ENCODE peak calls at places on chromosomes 5 and 9, in nine cellular contexts. J is H7, C is stomach, U is HCT116, K is MM.1S, L is PC-9, V is GM23248, O is heart right ventricle, G is aorta. W is an unnamed sample. For H3K36me3, the result is how much of the 10 kb centered on the place peaks cover.

GRCh38 chr5:67133217-67133616 is 63.4 kb downstream of the CD180 start:
- DNase-seq in J (no peak), C (no peak), U (no peak), K (no peak), L (no peak), V (no peak), O (no peak), G (no peak), W (no peak)

GRCh38 chr9:33146298-33146697 is 20.8 kb downstream of the B4GALT1 start:
- DNase-seq in J (no peak), C (no peak), U (no peak), K (no peak), L (no peak), V (no peak), O (no peak), G (no peak), W (no peak)

GRCh38 chr9:133644968-133645765 is 9.0 kb downstream of the DBH start:
- DNase-seq in J (no peak), C (no peak), U (no peak), K (no peak), L (no peak), V (no peak), O (no peak), G (no peak), W (no peak)

GRCh38 chr5:74149395-74149794 is 491.1 kb downstream of the ENC1 start:
- DNase-seq in J (no peak), C (peak), U (no peak), K (no peak), L (no peak), V (peak), O (no peak), G (peak), W (no peak)

GRCh38 chr5:10451137-10451824 is 9.6 kb downstream of the ROPN1L start:
- DNase-seq in J (peak), C (no peak), U (no peak), K (no peak), L (peak), V (peak), O (no peak), G (no peak), W (no peak)

GRCh38 chr9:116274293-116274692 is 120.7 kb downstream of the PAPPA start:
- DNase-seq in J (no peak), C (no peak), U (no peak), K (no peak), L (no peak), V (peak), O (no peak), G (no peak), W (peak)

GRCh38 chr5:151005187-151005974 is 15.0 kb upstream of the GPX3 start:
- DNase-seq in J (no peak), C (no peak), U (peak), K (no peak), L (no peak), V (no peak), O (no peak), G (no peak), W (no peak)

GRCh38 chr5:154472871-154473580 is 5.0 kb downstream of the HAND1 start:
- DNase-seq in J (peak), C (no peak), U (no peak), K (no peak), L (no peak), V (no peak), O (no peak), G (no peak), W (no peak)

GRCh38 chr5:123439616-123440153 is 16.5 kb upstream of the CEP120 start:
- DNase-seq in J (no peak), C (no peak), U (no peak), K (no peak), L (no peak), V (no peak), O (no peak), G (no peak), W (no peak)

GRCh38 chr9:103139891-103140290 is 144.8 kb downstream of the CYLC2 start:
- DNase-seq in J (no peak), C (no peak), U (no peak), K (no peak), L (no peak), V (no peak), O (no peak), G (no peak), W (no peak)

GRCh38 chr5:43554497-43554896 is 2.4 kb downstream of the PAIP1 start:
- DNase-seq in J (no peak), C (no peak), U (no peak), K (no peak), L (no peak), V (no peak), O (no peak), G (no peak), W (no peak)

GRCh38 chr9:87148391-87149237 is 201.3 kb upstream of the GAS1 start:
- DNase-seq in J (peak), C (peak), U (no peak), K (no peak), L (no peak), V (peak), O (peak), G (peak), W (peak)

GRCh38 chr5:17990168-17990567 is 355.9 kb downstream of the TAF11L14 start:
- DNase-seq in J (no peak), C (no peak), U (no peak), K (no peak), L (no peak), V (no peak), O (no peak), G (no peak), W (no peak)

GRCh38 chr9:37471942-37472679 is 6.9 kb upstream of the ZBTB5 start:
- DNase-seq in J (peak), C (no peak), U (peak), K (no peak), L (peak), V (peak), O (no peak), G (no peak), W (peak)

GRCh38 chr5:30604648-30605262 is 588.7 kb upstream of the CDH6 start:
- DNase-seq in J (no peak), C (no peak), U (no peak), K (no peak), L (no peak), V (no peak), O (no peak), G (no peak), W (no peak)

GRCh38 chr5:141330299-141331080 is at the start of gene PCDHGA1:
- DNase-seq in J (no peak), C (no peak), U (no peak), K (peak), L (no peak), V (peak), O (no peak), G (no peak), W (no peak)

GRCh38 chr9:86902606-86903460 is 44.5 kb downstream of the GAS1 start:
- DNase-seq in J (peak), C (no peak), U (no peak), K (no peak), L (no peak), V (peak), O (peak), G (no peak), W (no peak)

GRCh38 chr5:72811849-72812248 is 4.6 kb upstream of the TNPO1 start:
- DNase-seq in J (no peak), C (no peak), U (no peak), K (no peak), L (no peak), V (no peak), O (no peak), G (no peak), W (no peak)

GRCh38 chr5:30574761-30575160 is 618.7 kb upstream of the CDH6 start:
- DNase-seq in J (no peak), C (no peak), U (no peak), K (no peak), L (no peak), V (no peak), O (no peak), G (no peak), W (no peak)

GRCh38 chr5:96228449-96228848 is 204.6 kb downstream of the PCSK1 start:
- DNase-seq in J (no peak), C (no peak), U (no peak), K (no peak), L (no peak), V (peak), O (no peak), G (no peak), W (no peak)

GRCh38 chr5:127885176-127885575 is 182.0 kb downstream of the CCDC192 start:
- DNase-seq in J (no peak), C (no peak), U (no peak), K (no peak), L (no peak), V (no peak), O (no peak), G (no peak), W (no peak)

DNA sequence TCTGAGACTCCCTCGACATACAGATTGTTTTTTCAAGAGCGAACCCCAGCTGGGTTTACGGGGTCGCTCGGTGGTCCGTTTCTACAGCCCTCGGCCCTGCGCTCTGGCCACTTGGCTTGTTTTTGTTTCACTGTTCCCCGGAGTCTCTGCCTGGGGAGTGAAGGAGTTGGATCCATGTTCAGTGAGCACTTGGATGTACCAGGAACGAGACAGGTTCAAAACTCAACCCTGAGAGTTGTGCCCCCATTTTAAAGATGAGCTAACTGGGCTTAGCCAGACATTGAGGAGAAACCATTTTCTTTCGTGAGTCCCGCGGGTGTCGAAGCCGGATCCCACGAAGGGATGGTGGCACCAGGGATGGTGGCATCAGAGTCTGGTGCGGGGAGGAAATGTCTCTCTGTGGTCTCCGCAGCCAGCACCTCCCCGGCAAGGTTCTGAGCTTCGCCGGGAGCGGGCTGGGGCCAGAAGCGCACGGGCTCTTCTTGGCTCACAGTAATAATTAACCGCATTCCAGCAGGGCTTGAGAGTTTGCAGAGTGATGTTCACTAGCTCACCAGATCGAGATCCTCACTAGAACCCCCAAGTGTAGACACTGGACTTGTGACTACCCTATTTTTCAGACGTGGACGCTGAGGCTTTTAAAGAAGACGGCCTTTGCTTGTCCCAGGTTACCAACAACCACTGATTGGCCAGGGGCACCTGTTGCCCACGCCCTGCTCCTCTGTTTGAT is 1.0 kb downstream of the MSX2 start:
- DNase-seq in J (peak), C (no peak), U (no peak), K (no peak), L (no peak), V (no peak), O (no peak), G (no peak), W (no peak)
- H3K4me3 ChIP-seq in J (peak), C (peak), U (peak), K (no peak), L (no peak), V (peak), O (peak), G (peak), W (peak)

GRCh38 chr5:178606269-178606668 is 16.1 kb upstream of the COL23A1 start:
- DNase-seq in J (no peak), C (no peak), U (no peak), K (no peak), L (no peak), V (no peak), O (no peak), G (no peak), W (no peak)
- H3K36me3 ChIP-seq in J (under half), C (half or more), U (under half), K (under half), L (under half), V (half or more), O (half or more), G (under half), W (half or more)

GRCh38 chr9:5626727-5627634 is 1.9 kb upstream of the RIC1 start:
- DNase-seq in J (no peak), C (no peak), U (no peak), K (peak), L (peak), V (peak), O (peak), G (peak), W (no peak)
- H3K4me3 ChIP-seq in J (no peak), C (peak), U (peak), K (peak), L (peak), V (peak), O (peak), G (no peak), W (no peak)

DNA sequence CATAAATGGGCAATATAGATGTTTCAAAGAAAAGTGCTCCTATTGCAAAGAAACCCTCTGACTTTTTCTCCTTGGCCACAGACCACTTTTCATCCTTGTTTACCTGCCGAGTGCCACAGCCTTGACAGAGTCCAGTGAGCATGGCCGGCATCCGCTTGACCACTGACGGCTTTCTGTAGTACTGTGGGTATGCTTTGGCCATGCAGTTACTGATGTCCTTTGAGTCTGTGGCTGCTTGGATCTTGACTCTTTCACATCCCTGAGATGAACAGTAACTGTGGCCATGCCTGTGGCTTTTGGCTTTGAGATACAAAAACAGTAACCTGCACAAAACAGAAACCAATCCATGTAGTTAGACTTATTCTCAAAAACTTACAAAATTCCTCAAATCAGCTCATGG is 70.4 kb downstream of the CEMIP2 start:
- DNase-seq in J (no peak), C (no peak), U (no peak), K (no peak), L (no peak), V (no peak), O (no peak), G (no peak), W (no peak)
- H3K36me3 ChIP-seq in J (under half), C (half or more), U (under half), K (under half), L (under half), V (half or more), O (under half), G (under half), W (under half)

DNA sequence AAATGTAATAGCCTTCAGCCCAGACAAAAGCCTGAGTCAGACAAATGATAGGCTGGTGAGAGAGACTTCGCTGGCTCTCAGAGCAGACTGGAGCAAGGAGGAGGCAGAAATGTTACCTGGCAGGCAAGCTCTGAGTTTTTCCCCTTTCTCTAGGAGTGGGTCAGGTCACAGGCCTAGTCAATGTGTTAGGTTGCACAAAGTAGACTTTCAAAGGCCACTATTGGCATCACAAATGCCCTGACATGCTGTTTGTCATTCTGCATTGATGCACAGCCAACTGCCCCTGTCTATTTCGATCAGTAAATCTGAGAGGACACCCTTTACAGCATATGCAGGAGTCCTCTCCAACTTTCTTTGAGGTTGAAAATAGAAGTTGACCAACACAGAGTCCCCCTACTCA is 15.5 kb upstream of the C1QTNF3 start:
- DNase-seq in J (no peak), C (no peak), U (no peak), K (no peak), L (no peak), V (no peak), O (no peak), G (no peak), W (no peak)
- H3K4me3 ChIP-seq in J (no peak), C (no peak), U (no peak), K (no peak), L (no peak), V (no peak), O (no peak), G (no peak), W (no peak)

DNA sequence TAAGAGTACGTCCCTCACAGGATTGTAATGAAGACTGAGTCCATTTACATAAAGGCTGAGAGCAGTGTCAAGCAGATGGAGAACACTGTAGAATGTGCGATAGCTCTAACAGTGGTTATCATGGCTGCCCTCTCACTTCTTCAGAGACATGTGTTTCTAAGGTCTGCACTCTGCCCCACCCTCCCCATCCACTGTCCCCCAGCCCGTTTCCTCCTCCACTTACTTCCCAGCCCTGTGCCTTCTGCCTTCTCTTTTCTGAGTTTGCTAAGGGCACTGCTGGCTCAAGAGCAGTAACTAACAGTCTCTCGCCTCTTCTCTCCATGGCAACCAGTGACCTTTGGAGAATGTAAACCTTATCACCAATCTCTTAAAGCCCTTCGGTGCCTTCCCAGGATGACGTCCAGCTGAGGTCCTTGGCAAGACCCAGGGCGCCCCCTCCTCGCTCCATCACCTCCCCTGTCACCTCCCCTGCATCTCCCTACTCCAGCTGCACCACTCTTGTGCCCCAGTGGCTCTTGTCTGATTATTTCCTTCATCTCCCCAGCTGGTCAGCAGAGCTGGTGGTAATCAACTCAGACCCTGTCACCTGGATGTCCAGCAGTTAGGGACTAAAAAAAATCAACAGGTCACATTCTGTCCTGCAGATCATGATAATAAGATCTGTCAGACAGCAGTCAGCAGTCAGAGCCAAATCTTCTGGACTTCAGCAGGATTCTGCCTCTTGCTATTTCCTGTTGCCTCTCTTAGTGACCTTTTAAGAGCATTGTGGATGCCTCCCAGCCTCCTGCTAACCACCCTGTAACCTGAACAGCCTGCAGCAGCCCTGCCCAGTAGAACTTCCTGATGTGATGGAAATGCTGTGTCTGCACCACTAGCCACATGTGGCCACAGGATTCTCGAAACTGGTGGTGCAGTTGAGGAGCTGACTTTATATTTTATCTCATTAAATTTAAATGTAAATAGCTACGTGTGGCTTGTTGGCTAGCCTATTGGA is 9.0 kb downstream of the FXN start:
- DNase-seq in J (peak), C (no peak), U (no peak), K (peak), L (peak), V (peak), O (peak), G (no peak), W (no peak)
- H3K36me3 ChIP-seq in J (under half), C (under half), U (under half), K (under half), L (under half), V (under half), O (under half), G (under half), W (under half)

W was measured in SJSA1.